ENCODE peak calls at places on chromosomes 1 and 21, in six cellular contexts. J is IMR-90; U is Peyer's patch; M is fibroblast of lung; I is CD4-positive, alpha-beta T cell; D is GM20000. Z is an unnamed sample.

GRCh38 chr1:204726478-204726877 is 40.9 kb upstream of the LRRN2 start:
- DNase-seq in J (peak; percentile 21), U (no peak), M (peak; percentile 78), I (no peak), D (no peak), Z (no peak)

GRCh38 chr1:80542231-80542630 is 1258.5 kb upstream of the ADGRL2 start:
- DNase-seq in J (peak; percentile 81), U (no peak), M (peak; percentile 64), I (no peak), D (no peak), Z (no peak)

GRCh38 chr1:8016244-8017241 is 9.6 kb downstream of the ERRFI1 start:
- DNase-seq in J (no peak), U (no peak), M (peak; percentile 9), I (no peak), D (no peak), Z (no peak)

GRCh38 chr1:61536174-61536573 is 188.8 kb downstream of the TM2D1 start:
- DNase-seq in J (no peak), U (no peak), M (no peak), I (no peak), D (no peak), Z (no peak)

GRCh38 chr1:240217398-240217797 is 125.7 kb downstream of the FMN2 start:
- DNase-seq in J (peak; percentile 56), U (no peak), M (no peak), I (no peak), D (no peak), Z (no peak)

GRCh38 chr1:201259476-201260235 is 23.6 kb upstream of the PKP1 start:
- DNase-seq in J (peak; percentile 43), U (no peak), M (peak; percentile 54), I (no peak), D (no peak), Z (peak; percentile 40)

GRCh38 chr21:40717008-40717407 is 129.9 kb downstream of the DSCAM start:
- DNase-seq in J (no peak), U (no peak), M (no peak), I (no peak), D (no peak), Z (no peak)

GRCh38 chr1:152036316-152037216 is at the start of gene S100A11:
- DNase-seq in J (peak; percentile 82), U (peak; percentile 79), M (peak; percentile 87), I (peak; percentile 77), D (peak; percentile 67), Z (peak; percentile 74)

GRCh38 chr1:150578278-150579109 is 916 bp downstream of the MCL1 start:
- DNase-seq in J (peak; percentile 91), U (no peak), M (peak; percentile 92), I (peak; percentile 26), D (no peak), Z (no peak)

GRCh38 chr1:70745199-70745598 is 302.4 kb downstream of the PTGER3 start:
- DNase-seq in J (no peak), U (no peak), M (no peak), I (no peak), D (no peak), Z (no peak)

GRCh38 chr1:226308723-226309397 is at the start of gene LIN9:
- DNase-seq in J (peak; percentile 87), U (peak; percentile 92), M (peak; percentile 83), I (peak; percentile 91), D (peak; percentile 97), Z (peak; percentile 87)
- TF ChIP-seq CTCF in J (no peak), U (no peak), M (no peak), I (no peak), D (no peak), Z (no peak)

GRCh38 chr1:1020415-1021009 is 592 bp downstream of the AGRN start:
- DNase-seq in J (no peak), U (no peak), M (peak; percentile 40), I (no peak), D (peak; percentile 70), Z (no peak)

GRCh38 chr1:1021860-1022259 is 1.9 kb downstream of the AGRN start:
- DNase-seq in J (peak; percentile 56), U (no peak), M (peak; percentile 86), I (no peak), D (no peak), Z (no peak)

GRCh38 chr1:1022322-1023090 is 2.6 kb downstream of the AGRN start:
- DNase-seq in J (no peak), U (no peak), M (no peak), I (no peak), D (no peak), Z (no peak)

GRCh38 chr1:1020000-1020404 is at the start of gene AGRN:
- DNase-seq in J (no peak), U (no peak), M (no peak), I (no peak), D (peak; percentile 89), Z (no peak)

DNA sequence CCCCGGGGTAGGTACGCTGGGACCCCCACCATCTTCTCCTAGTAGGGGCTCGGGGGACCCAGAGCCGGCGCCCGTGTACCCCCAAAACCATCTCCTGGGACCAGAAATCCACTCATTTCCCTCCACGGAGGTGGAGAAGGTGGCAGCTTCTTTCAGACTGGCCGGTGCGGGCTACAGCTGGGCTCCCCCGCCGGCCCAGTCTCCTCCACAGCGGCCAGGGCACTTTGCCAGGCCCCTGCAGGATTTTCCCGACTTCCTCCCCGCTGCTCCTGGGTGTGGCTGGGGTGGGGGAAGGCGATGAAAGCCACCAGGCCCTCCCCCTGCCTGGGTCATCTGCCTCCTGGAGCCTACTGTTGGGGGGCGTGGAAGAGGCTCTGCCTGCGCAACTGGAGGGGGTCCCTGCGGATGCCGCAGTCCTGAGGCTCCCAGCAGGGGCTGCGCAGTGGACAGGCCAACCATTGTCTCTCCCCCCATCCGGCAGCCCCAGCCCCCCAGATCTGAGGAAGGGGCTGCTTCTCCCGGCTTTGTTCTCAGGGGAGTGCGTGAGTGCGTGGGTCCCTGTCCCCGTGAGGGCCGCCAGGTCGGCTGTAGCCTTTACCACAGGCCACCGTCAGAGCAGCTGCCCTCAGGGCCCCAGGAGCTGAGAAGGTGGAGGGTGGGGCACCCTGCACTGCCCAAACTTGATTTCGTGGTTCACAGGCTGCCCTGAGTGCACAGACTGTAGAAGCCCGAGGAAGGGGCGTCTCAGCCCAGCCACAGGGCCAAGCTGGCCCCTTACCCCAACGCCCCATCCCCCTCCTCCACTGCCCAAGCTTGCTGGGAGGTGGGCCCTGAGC is 1.3 kb downstream of the AGRN start:
- DNase-seq in J (peak; percentile 72), U (no peak), M (peak; percentile 84), I (no peak), D (no peak), Z (no peak)
- TF ChIP-seq CTCF in J (no peak), U (no peak), M (no peak), I (no peak), D (no peak), Z (no peak)

DNA sequence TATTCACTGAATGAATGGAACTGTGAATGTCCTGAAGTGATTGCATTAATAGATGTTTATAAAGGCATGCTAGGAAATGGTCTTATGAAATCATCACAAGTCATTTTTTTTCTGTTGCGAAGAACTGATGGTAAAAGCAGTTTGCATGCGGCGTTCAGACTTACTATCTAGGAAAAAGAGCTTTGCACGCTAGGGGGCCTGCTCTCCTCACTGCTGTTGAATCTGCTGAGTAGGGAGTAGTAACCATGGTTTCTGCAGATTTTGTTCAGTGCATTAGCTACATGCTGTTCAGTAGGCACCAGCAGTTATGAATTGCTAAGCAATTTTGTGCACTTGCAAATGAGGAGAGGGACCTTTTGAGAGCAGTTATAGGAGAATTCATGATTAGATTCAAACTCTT is 57.9 kb downstream of the CENPF start:
- DNase-seq in J (peak; percentile 96), U (no peak), M (peak; percentile 77), I (no peak), D (no peak), Z (peak; percentile 25)
- TF ChIP-seq CTCF in J (peak; percentile 88), U (peak; percentile 34), M (peak; percentile 91), I (peak; percentile 39), D (no peak), Z (peak; percentile 47)

DNA sequence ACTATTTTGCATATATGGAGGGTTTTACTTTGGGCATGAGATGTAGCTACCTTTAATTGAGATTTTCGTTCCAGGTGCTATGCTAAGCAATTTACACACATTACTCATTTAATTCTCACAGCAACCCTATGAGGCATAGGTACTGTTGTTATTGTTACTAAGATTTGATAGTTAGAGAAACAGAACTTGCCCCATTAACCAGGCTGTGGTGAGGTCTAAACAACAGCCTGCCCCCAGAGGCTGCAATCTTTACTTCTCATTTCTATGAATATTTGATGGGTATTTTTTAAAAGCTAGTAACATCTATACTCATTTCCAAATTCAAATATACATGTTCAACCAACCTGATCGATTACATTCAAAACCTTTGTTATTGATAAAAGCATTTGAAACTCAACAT is 155.6 kb downstream of the GALNT2 start:
- DNase-seq in J (no peak), U (no peak), M (no peak), I (no peak), D (no peak), Z (no peak)
- TF ChIP-seq CTCF in J (peak; percentile 6), U (no peak), M (peak; percentile 21), I (no peak), D (no peak), Z (no peak)

GRCh38 chr1:50419192-50419906 is 3.9 kb downstream of the DMRTA2 start:
- DNase-seq in J (no peak), U (no peak), M (no peak), I (no peak), D (peak; percentile 55), Z (no peak)
- TF ChIP-seq CTCF in J (no peak), U (no peak), M (no peak), I (no peak), D (no peak), Z (peak; percentile 15)

DNA sequence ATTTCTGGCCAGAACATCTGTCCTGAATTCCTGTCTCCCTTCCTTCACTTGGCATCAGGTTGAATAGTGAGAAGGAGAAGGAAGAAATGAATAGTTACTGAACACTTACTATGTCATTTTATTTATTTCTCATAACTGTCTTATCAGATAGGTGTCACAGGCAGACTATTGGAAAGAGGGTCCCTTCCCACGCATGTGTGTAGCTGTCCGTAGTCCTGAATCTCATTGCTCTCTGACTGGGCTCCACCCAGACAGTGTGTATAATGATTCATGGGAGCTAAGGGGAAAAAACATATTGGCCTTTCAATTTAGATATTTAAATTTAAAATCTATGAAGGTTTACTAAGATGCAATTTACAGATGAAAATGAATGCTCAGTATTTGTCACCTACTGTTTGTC is 86.1 kb downstream of the OMA1 start:
- DNase-seq in J (peak; percentile 17), U (no peak), M (peak; percentile 22), I (no peak), D (no peak), Z (no peak)
- TF ChIP-seq CTCF in J (no peak), U (no peak), M (no peak), I (no peak), D (no peak), Z (no peak)